ENCODE peak calls at places on chromosomes 3 and 15, in four cellular contexts. Q is DND-41, Z is GM23248, E is HepG2. A is an unnamed sample. For H3K27me3, the result is how much of the 10 kb centered on the place peaks cover.

GRCh38 chr3:4351164-4351855 is 48.1 kb downstream of the SETMAR start:
- DNase-seq in Q (no peak), Z (peak), E (no peak), A (peak)

GRCh38 chr3:49805884-49806701 is 3.0 kb downstream of the INKA1 start:
- DNase-seq in Q (peak), Z (no peak), E (no peak), A (no peak)

GRCh38 chr15:28952666-28953491 is 67.1 kb downstream of the APBA2 start:
- DNase-seq in Q (no peak), Z (no peak), E (no peak), A (no peak)

GRCh38 chr3:156675744-156676466 is 1.5 kb downstream of the TIPARP start:
- DNase-seq in Q (peak), Z (peak), E (peak), A (no peak)

GRCh38 chr3:184710870-184711365 is 946 bp downstream of the MAGEF1 start:
- DNase-seq in Q (no peak), Z (peak), E (no peak), A (peak)

GRCh38 chr15:49042165-49042564 is 4.1 kb downstream of the SECISBP2L start:
- DNase-seq in Q (no peak), Z (no peak), E (no peak), A (no peak)

GRCh38 chr3:132448211-132448961 is 31.1 kb downstream of the DNAJC13 start:
- DNase-seq in Q (no peak), Z (peak), E (no peak), A (peak)

GRCh38 chr3:59754456-59754855 is 704.6 kb upstream of the CFAP20DC start:
- DNase-seq in Q (no peak), Z (peak), E (no peak), A (no peak)

GRCh38 chr3:6449099-6449498 is 411.8 kb upstream of the GRM7 start:
- DNase-seq in Q (no peak), Z (no peak), E (no peak), A (no peak)

GRCh38 chr3:72031581-72031980 is 246.6 kb upstream of the PROK2 start:
- DNase-seq in Q (peak), Z (peak), E (no peak), A (no peak)

GRCh38 chr3:182238141-182238540 is 526.4 kb downstream of the SOX2 start:
- DNase-seq in Q (no peak), Z (no peak), E (no peak), A (no peak)

GRCh38 chr15:89556413-89557262 is 18.6 kb upstream of the TICRR start:
- DNase-seq in Q (peak), Z (peak), E (peak), A (peak)

GRCh38 chr3:158313344-158313927 is 203.5 kb downstream of the RSRC1 start:
- DNase-seq in Q (peak), Z (peak), E (peak), A (peak)

GRCh38 chr3:31247850-31248618 is 284.7 kb upstream of the STT3B start:
- DNase-seq in Q (no peak), Z (peak), E (peak), A (no peak)

GRCh38 chr3:46393554-46394434 is 13.1 kb downstream of the CCR5AS start:
- DNase-seq in Q (peak), Z (no peak), E (no peak), A (peak)

GRCh38 chr3:146101538-146101937 is 59.4 kb downstream of the PLOD2 start:
- DNase-seq in Q (no peak), Z (no peak), E (no peak), A (no peak)

GRCh38 chr3:154428369-154429206 is 1.4 kb downstream of the GPR149 start:
- DNase-seq in Q (no peak), Z (peak), E (no peak), A (no peak)

GRCh38 chr3:107461721-107462120 is 61.0 kb upstream of the BBX start:
- DNase-seq in Q (no peak), Z (no peak), E (no peak), A (no peak)

GRCh38 chr3:133943639-133944131 is 48.0 kb upstream of the RAB6B start:
- DNase-seq in Q (peak), Z (peak), E (no peak), A (no peak)

GRCh38 chr3:43770426-43771103 is 79.8 kb downstream of the ABHD5 start:
- DNase-seq in Q (peak), Z (peak), E (no peak), A (no peak)

GRCh38 chr3:171640520-171641412 is 169.5 kb downstream of the PLD1 start:
- DNase-seq in Q (no peak), Z (peak), E (peak), A (peak)

GRCh38 chr3:48647714-48648113 is 12.5 kb upstream of the SLC26A6 start:
- DNase-seq in Q (no peak), Z (no peak), E (no peak), A (no peak)

GRCh38 chr15:41510728-41511127 is 2.9 kb downstream of the LTK start:
- DNase-seq in Q (no peak), Z (no peak), E (no peak), A (no peak)

GRCh38 chr15:67880651-67881182 is 40.9 kb upstream of the RNU6-1 start:
- DNase-seq in Q (no peak), Z (peak), E (peak), A (no peak)

GRCh38 chr3:37492977-37493471 is 318.6 kb upstream of the LRRFIP2 start:
- DNase-seq in Q (no peak), Z (peak), E (no peak), A (no peak)

GRCh38 chr3:126827121-126827520 is 123.1 kb downstream of the CHCHD6 start:
- DNase-seq in Q (no peak), Z (peak), E (no peak), A (no peak)

GRCh38 chr3:141412087-141412935 is 44.0 kb downstream of the ZBTB38 start:
- DNase-seq in Q (no peak), Z (peak), E (peak), A (peak)

GRCh38 chr3:9249273-9250192 is at the start of gene SRGAP3:
- DNase-seq in Q (peak), Z (peak), E (peak), A (peak)

GRCh38 chr3:124084398-124084881 is 92.5 kb upstream of the ROPN1 start:
- DNase-seq in Q (no peak), Z (peak), E (no peak), A (no peak)

GRCh38 chr15:101505610-101506337 is 16.3 kb upstream of the PCSK6 start:
- DNase-seq in Q (no peak), Z (no peak), E (no peak), A (no peak)

GRCh38 chr15:68924866-68925599 is 5.3 kb upstream of the SPESP1 start:
- DNase-seq in Q (peak), Z (peak), E (peak), A (peak)

GRCh38 chr15:63977102-63977501 is 69.2 kb downstream of the DAPK2 start:
- DNase-seq in Q (no peak), Z (no peak), E (no peak), A (no peak)

GRCh38 chr15:82820128-82820527 is 10.7 kb downstream of the WHAMM start:
- DNase-seq in Q (no peak), Z (no peak), E (no peak), A (no peak)

GRCh38 chr3:40780341-40780800 is 255.6 kb downstream of the ZNF621 start:
- DNase-seq in Q (no peak), Z (peak), E (peak), A (no peak)

GRCh38 chr15:74676801-74677200 is 19.0 kb downstream of the EDC3 start:
- DNase-seq in Q (no peak), Z (no peak), E (no peak), A (no peak)

GRCh38 chr15:45521596-45522167 is 873 bp downstream of the SLC30A4 start:
- DNase-seq in Q (no peak), Z (peak), E (peak), A (peak)

GRCh38 chr3:39435006-39435748 is 28.7 kb downstream of the RPSA start:
- DNase-seq in Q (no peak), Z (no peak), E (no peak), A (no peak)

DNA sequence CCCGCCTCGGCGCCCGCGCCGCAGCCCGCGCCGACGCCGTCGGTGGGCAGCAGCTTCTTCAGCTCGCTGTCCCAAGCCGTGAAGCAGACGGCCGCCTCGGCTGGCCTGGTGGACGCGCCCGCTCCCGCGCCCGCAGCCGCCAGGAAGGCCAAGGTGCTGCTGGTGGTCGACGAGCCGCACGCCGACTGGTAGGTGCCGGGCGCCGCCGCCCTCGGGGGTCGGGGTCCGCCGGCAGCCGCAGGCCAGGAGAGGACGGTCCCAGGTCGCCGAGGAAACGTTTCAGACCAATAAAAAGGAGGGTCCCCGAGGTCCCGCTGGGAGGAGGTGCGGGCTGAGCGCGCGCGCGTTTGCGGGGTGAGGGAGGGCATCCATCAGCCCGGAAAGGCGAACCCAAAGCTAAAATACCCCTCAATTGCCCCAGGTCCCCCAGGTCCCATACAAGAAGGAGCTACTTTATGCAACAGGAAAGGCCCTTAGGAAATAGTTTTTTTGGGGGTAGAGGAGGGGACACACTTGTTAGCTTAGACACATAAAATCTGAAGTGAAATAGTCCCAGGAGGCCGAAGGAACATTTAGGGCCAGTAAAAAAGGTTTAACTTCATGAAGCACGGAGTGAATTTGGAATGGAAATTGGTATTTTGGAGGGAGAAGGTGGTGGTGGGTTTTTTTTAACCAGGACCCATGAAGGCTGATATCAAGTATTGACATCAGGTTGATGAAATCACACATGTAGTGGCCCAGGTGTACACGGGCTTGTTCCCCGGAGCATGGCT is 739 bp downstream of the SYN2 start:
- DNase-seq in Q (no peak), Z (no peak), E (no peak), A (no peak)
- TF ChIP-seq EZH2 in Q (no peak), Z (peak), E (no peak), A (no peak)

GRCh38 chr3:5358911-5359310 is 171.4 kb downstream of the EDEM1 start:
- DNase-seq in Q (no peak), Z (no peak), E (no peak), A (no peak)
- H3K4me3 ChIP-seq in Q (no peak), Z (no peak), E (no peak), A (no peak)

GRCh38 chr15:96416934-96417759 is 86.6 kb downstream of the NR2F2 start:
- DNase-seq in Q (no peak), Z (peak), E (no peak), A (no peak)

GRCh38 chr15:96415513-96416217 is 85.2 kb downstream of the NR2F2 start:
- DNase-seq in Q (no peak), Z (no peak), E (no peak), A (no peak)

GRCh38 chr15:96417760-96418130 is 87.2 kb downstream of the NR2F2 start:
- DNase-seq in Q (no peak), Z (no peak), E (no peak), A (no peak)

GRCh38 chr15:96414875-96415274 is 84.4 kb downstream of the NR2F2 start:
- DNase-seq in Q (no peak), Z (no peak), E (no peak), A (no peak)

GRCh38 chr15:96416218-96416933 is 85.9 kb downstream of the NR2F2 start:
- DNase-seq in Q (no peak), Z (no peak), E (no peak), A (no peak)
- H3K27me3 ChIP-seq in Q (under half), Z (half or more), E (under half), A (under half)

GRCh38 chr3:142962520-142963265 is 781 bp downstream of the PAQR9 start:
- DNase-seq in Q (no peak), Z (no peak), E (no peak), A (no peak)
- TF ChIP-seq EZH2 in Q (no peak), Z (no peak), E (no peak), A (no peak)

GRCh38 chr3:187748050-187748481 is 2.8 kb upstream of the BCL6 start:
- DNase-seq in Q (peak), Z (peak), E (peak), A (peak)
- H3K4me3 ChIP-seq in Q (no peak), Z (no peak), E (no peak), A (no peak)

DNA sequence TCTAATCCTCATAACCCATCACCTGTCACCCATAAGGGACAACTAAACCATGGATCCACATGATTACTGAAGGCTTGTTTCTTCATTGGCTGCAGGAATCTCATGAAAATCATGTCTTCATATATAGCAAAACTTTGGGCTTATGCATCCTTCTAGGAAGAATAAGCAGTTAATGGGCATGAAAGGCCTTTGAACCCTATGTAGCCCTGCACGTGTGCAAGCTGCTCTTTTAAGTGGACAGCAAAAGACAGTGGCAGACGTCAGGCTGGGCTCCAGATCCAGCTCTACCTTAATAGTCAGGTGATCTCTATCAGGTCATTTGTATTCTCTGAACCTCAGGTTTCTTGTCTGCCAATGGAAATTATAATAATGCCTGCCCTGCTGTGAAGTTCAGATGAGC is 18.9 kb downstream of the CYP19A1 start:
- DNase-seq in Q (no peak), Z (no peak), E (no peak), A (no peak)
- H3K27me3 ChIP-seq in Q (under half), Z (under half), E (under half), A (under half)